ENCODE peak calls at places on chromosomes 3 and 15, in five cellular contexts. One of them, this sample, is unnamed.

GRCh38 chr3:71859128-71859519 is 74.2 kb upstream of the PROK2 start:
- DNase-seq in PC-3: peak; percentile 68
- DNase-seq in endothelial cell of umbilical vein: peak; percentile 8
- DNase-seq in iPS DF 19.7: no peak
- DNase-seq in kidney: no peak
- DNase-seq in this sample: peak; percentile 10

GRCh38 chr3:72655151-72655551 is 193.1 kb downstream of the SHQ1 start:
- DNase-seq in PC-3: peak; percentile 67
- DNase-seq in endothelial cell of umbilical vein: no peak
- DNase-seq in iPS DF 19.7: peak; percentile 85
- DNase-seq in kidney: no peak
- DNase-seq in this sample: no peak

GRCh38 chr3:160756907-160757623 is 1.0 kb downstream of the PPM1L start:
- DNase-seq in PC-3: no peak
- DNase-seq in endothelial cell of umbilical vein: peak; percentile 1
- DNase-seq in iPS DF 19.7: no peak
- DNase-seq in kidney: peak; percentile 64
- DNase-seq in this sample: no peak

GRCh38 chr15:85543741-85544155 is 163.3 kb downstream of the AKAP13 start:
- DNase-seq in PC-3: no peak
- DNase-seq in endothelial cell of umbilical vein: peak; percentile 43
- DNase-seq in iPS DF 19.7: peak; percentile 9
- DNase-seq in kidney: peak; percentile 81
- DNase-seq in this sample: no peak

GRCh38 chr3:14535616-14536015 is 4.5 kb downstream of the GRIP2 start:
- DNase-seq in PC-3: no peak
- DNase-seq in endothelial cell of umbilical vein: no peak
- DNase-seq in iPS DF 19.7: no peak
- DNase-seq in kidney: peak; percentile 23
- DNase-seq in this sample: no peak

GRCh38 chr3:73625124-73625665 is 454 bp upstream of the PDZRN3 start:
- DNase-seq in PC-3: no peak
- DNase-seq in endothelial cell of umbilical vein: peak; percentile 2
- DNase-seq in iPS DF 19.7: no peak
- DNase-seq in kidney: peak; percentile 62
- DNase-seq in this sample: no peak

GRCh38 chr15:84604804-84605203 is 4.0 kb downstream of the ZSCAN2 start:
- DNase-seq in PC-3: no peak
- DNase-seq in endothelial cell of umbilical vein: no peak
- DNase-seq in iPS DF 19.7: no peak
- DNase-seq in kidney: no peak
- DNase-seq in this sample: no peak

GRCh38 chr3:57752307-57752706 is 3.8 kb upstream of the SLMAP start:
- DNase-seq in PC-3: peak; percentile 92
- DNase-seq in endothelial cell of umbilical vein: peak; percentile 45
- DNase-seq in iPS DF 19.7: no peak
- DNase-seq in kidney: no peak
- DNase-seq in this sample: peak; percentile 23

GRCh38 chr3:26198609-26199008 is 408.7 kb downstream of the OXSM start:
- DNase-seq in PC-3: no peak
- DNase-seq in endothelial cell of umbilical vein: no peak
- DNase-seq in iPS DF 19.7: no peak
- DNase-seq in kidney: no peak
- DNase-seq in this sample: no peak

GRCh38 chr3:162112719-162113118 is 616.1 kb downstream of the OTOL1 start:
- DNase-seq in PC-3: no peak
- DNase-seq in endothelial cell of umbilical vein: no peak
- DNase-seq in iPS DF 19.7: no peak
- DNase-seq in kidney: no peak
- DNase-seq in this sample: no peak

GRCh38 chr3:13229291-13229949 is 156.2 kb upstream of the IQSEC1 start:
- DNase-seq in PC-3: peak; percentile 92
- DNase-seq in endothelial cell of umbilical vein: no peak
- DNase-seq in iPS DF 19.7: peak; percentile 80
- DNase-seq in kidney: peak; percentile 36
- DNase-seq in this sample: no peak

GRCh38 chr3:190302209-190302885 is 19.9 kb downstream of the CLDN1 start:
- DNase-seq in PC-3: peak; percentile 68
- DNase-seq in endothelial cell of umbilical vein: no peak
- DNase-seq in iPS DF 19.7: no peak
- DNase-seq in kidney: no peak
- DNase-seq in this sample: no peak

GRCh38 chr15:76147906-76148553 is 88.2 kb downstream of the TMEM266 start:
- DNase-seq in PC-3: peak; percentile 79
- DNase-seq in endothelial cell of umbilical vein: peak; percentile 28
- DNase-seq in iPS DF 19.7: no peak
- DNase-seq in kidney: peak; percentile 71
- DNase-seq in this sample: peak; percentile 78

GRCh38 chr3:32374788-32375595 is 16.7 kb upstream of the CMTM7 start:
- DNase-seq in PC-3: peak; percentile 92
- DNase-seq in endothelial cell of umbilical vein: peak; percentile 80
- DNase-seq in iPS DF 19.7: peak; percentile 59
- DNase-seq in kidney: no peak
- DNase-seq in this sample: peak; percentile 60

GRCh38 chr3:41202075-41202833 is 2.9 kb downstream of the CTNNB1 start:
- DNase-seq in PC-3: peak; percentile 9
- DNase-seq in endothelial cell of umbilical vein: peak; percentile 47
- DNase-seq in iPS DF 19.7: no peak
- DNase-seq in kidney: no peak
- DNase-seq in this sample: no peak

GRCh38 chr15:92460023-92460422 is 66.3 kb downstream of the ST8SIA2 start:
- DNase-seq in PC-3: no peak
- DNase-seq in endothelial cell of umbilical vein: no peak
- DNase-seq in iPS DF 19.7: no peak
- DNase-seq in kidney: no peak
- DNase-seq in this sample: no peak

GRCh38 chr3:140552403-140552802 is 125.5 kb upstream of the TRIM42 start:
- DNase-seq in PC-3: no peak
- DNase-seq in endothelial cell of umbilical vein: no peak
- DNase-seq in iPS DF 19.7: no peak
- DNase-seq in kidney: no peak
- DNase-seq in this sample: no peak

GRCh38 chr3:66778107-66778506 is 220.0 kb upstream of the KBTBD8 start:
- DNase-seq in PC-3: no peak
- DNase-seq in endothelial cell of umbilical vein: no peak
- DNase-seq in iPS DF 19.7: no peak
- DNase-seq in kidney: no peak
- DNase-seq in this sample: no peak

GRCh38 chr15:60079210-60079609 is 75.1 kb downstream of the FOXB1 start:
- DNase-seq in PC-3: peak; percentile 26
- DNase-seq in endothelial cell of umbilical vein: no peak
- DNase-seq in iPS DF 19.7: no peak
- DNase-seq in kidney: no peak
- DNase-seq in this sample: no peak

GRCh38 chr3:134216206-134216764 is 34.4 kb downstream of the RYK start:
- DNase-seq in PC-3: no peak
- DNase-seq in endothelial cell of umbilical vein: no peak
- DNase-seq in iPS DF 19.7: no peak
- DNase-seq in kidney: no peak
- DNase-seq in this sample: no peak

GRCh38 chr15:98874773-98875172 is 132.8 kb downstream of the PGPEP1L start:
- DNase-seq in PC-3: no peak
- DNase-seq in endothelial cell of umbilical vein: no peak
- DNase-seq in iPS DF 19.7: no peak
- DNase-seq in kidney: no peak
- DNase-seq in this sample: no peak

GRCh38 chr15:45184562-45185041 is 3.2 kb downstream of the SHF start:
- DNase-seq in PC-3: no peak
- DNase-seq in endothelial cell of umbilical vein: no peak
- DNase-seq in iPS DF 19.7: no peak
- DNase-seq in kidney: no peak
- DNase-seq in this sample: no peak

GRCh38 chr3:141242722-141243092 is 11.1 kb downstream of the PXYLP1 start:
- DNase-seq in PC-3: no peak
- DNase-seq in endothelial cell of umbilical vein: no peak
- DNase-seq in iPS DF 19.7: no peak
- DNase-seq in kidney: no peak
- DNase-seq in this sample: no peak

GRCh38 chr15:99426431-99427105 is 139.2 kb upstream of the MEF2A start:
- DNase-seq in PC-3: no peak
- DNase-seq in endothelial cell of umbilical vein: no peak
- DNase-seq in iPS DF 19.7: no peak
- DNase-seq in kidney: peak; percentile 64
- DNase-seq in this sample: no peak

GRCh38 chr3:22685598-22685997 is 517.5 kb upstream of the UBE2E2 start:
- DNase-seq in PC-3: peak; percentile 60
- DNase-seq in endothelial cell of umbilical vein: no peak
- DNase-seq in iPS DF 19.7: no peak
- DNase-seq in kidney: no peak
- DNase-seq in this sample: no peak

GRCh38 chr3:166265153-166265552 is 427.9 kb upstream of the BCHE start:
- DNase-seq in PC-3: no peak
- DNase-seq in endothelial cell of umbilical vein: no peak
- DNase-seq in iPS DF 19.7: no peak
- DNase-seq in kidney: no peak
- DNase-seq in this sample: no peak

GRCh38 chr15:20341901-20342605 is 199.5 kb downstream of the GOLGA6L6 start:
- DNase-seq in PC-3: peak; percentile 2
- DNase-seq in endothelial cell of umbilical vein: peak; percentile 3
- DNase-seq in iPS DF 19.7: no peak
- DNase-seq in kidney: peak; percentile 95
- DNase-seq in this sample: no peak

GRCh38 chr3:40847571-40847992 is 322.8 kb downstream of the ZNF621 start:
- DNase-seq in PC-3: peak; percentile 7
- DNase-seq in endothelial cell of umbilical vein: peak; percentile 73
- DNase-seq in iPS DF 19.7: peak; percentile 93
- DNase-seq in kidney: no peak
- DNase-seq in this sample: no peak

GRCh38 chr3:48989796-48990635 is at the start of gene P4HTM:
- DNase-seq in PC-3: peak; percentile 88
- DNase-seq in endothelial cell of umbilical vein: peak; percentile 93
- DNase-seq in iPS DF 19.7: no peak
- DNase-seq in kidney: peak; percentile 97
- DNase-seq in this sample: peak; percentile 90

GRCh38 chr3:40691598-40691905 is 166.8 kb downstream of the ZNF621 start:
- DNase-seq in PC-3: peak; percentile 24
- DNase-seq in endothelial cell of umbilical vein: peak; percentile 16
- DNase-seq in iPS DF 19.7: no peak
- DNase-seq in kidney: no peak
- DNase-seq in this sample: no peak

GRCh38 chr3:72810659-72811434 is 37.4 kb downstream of the SHQ1 start:
- DNase-seq in PC-3: no peak
- DNase-seq in endothelial cell of umbilical vein: no peak
- DNase-seq in iPS DF 19.7: no peak
- DNase-seq in kidney: no peak
- DNase-seq in this sample: no peak

GRCh38 chr15:42373274-42373673 is 14.0 kb downstream of the CAPN3 start:
- DNase-seq in PC-3: no peak
- DNase-seq in endothelial cell of umbilical vein: no peak
- DNase-seq in iPS DF 19.7: no peak
- DNase-seq in kidney: no peak
- DNase-seq in this sample: no peak